ENCODE peak calls at places on chromosomes 16 and 17, in eight cellular contexts. J is C1 segment of cervical spinal cord; O is posterior cingulate gyrus; H is progenitor cell of endocrine pancreas; G is stimulated activated CD4-positive, alpha-beta T cell treated with anti-CD3 and anti-CD28 coated beads, Interleukin-2, amount 100 ng/mL, for 48 hours; P is uterus; Q is HTR-8/SVneo; B is CD4-positive, alpha-beta memory T cell. Y is an unnamed sample.

GRCh38 chr17:73600103-73600871 is 44.0 kb downstream of the SDK2 start:
- DNase-seq in J (no peak), O (no peak), H (no peak), G (no peak), P (no peak), Q (no peak), B (no peak), Y (no peak)

GRCh38 chr16:3596101-3596861 is 15.1 kb downstream of the SLX4 start:
- DNase-seq in J (no peak), O (no peak), H (no peak), G (no peak), P (no peak), Q (no peak), B (no peak), Y (no peak)

GRCh38 chr17:77424585-77425344 is 284.0 kb downstream of the SEC14L1 start:
- DNase-seq in J (peak), O (no peak), H (no peak), G (no peak), P (peak), Q (peak), B (no peak), Y (peak)

GRCh38 chr17:69327060-69327831 is at the start of gene ABCA5:
- DNase-seq in J (peak), O (peak), H (peak), G (peak), P (peak), Q (peak), B (peak), Y (peak)

GRCh38 chr16:27341549-27341948 is 27.8 kb downstream of the IL4R start:
- DNase-seq in J (no peak), O (no peak), H (no peak), G (no peak), P (no peak), Q (no peak), B (no peak), Y (no peak)

GRCh38 chr16:27374794-27375499 is 27.0 kb upstream of the IL21R start:
- DNase-seq in J (no peak), O (no peak), H (peak), G (peak), P (peak), Q (peak), B (peak), Y (peak)

GRCh38 chr16:30063893-30064745 is 1.4 kb upstream of the ALDOA start:
- DNase-seq in J (peak), O (peak), H (no peak), G (peak), P (peak), Q (no peak), B (peak), Y (peak)

GRCh38 chr17:81165246-81166032 is at the start of gene PVALEF:
- DNase-seq in J (peak), O (no peak), H (peak), G (no peak), P (no peak), Q (peak), B (peak), Y (peak)

GRCh38 chr17:48236681-48237134 is 129.1 kb downstream of the SNX11 start:
- DNase-seq in J (no peak), O (no peak), H (no peak), G (no peak), P (no peak), Q (peak), B (no peak), Y (no peak)

GRCh38 chr17:10316986-10317834 is 55.6 kb downstream of the MYH13 start:
- DNase-seq in J (peak), O (peak), H (peak), G (peak), P (peak), Q (peak), B (no peak), Y (no peak)

GRCh38 chr16:69311533-69312388 is 611 bp downstream of the VPS4A start:
- DNase-seq in J (no peak), O (no peak), H (peak), G (peak), P (no peak), Q (peak), B (peak), Y (no peak)

GRCh38 chr17:82172461-82173160 is 40.0 kb downstream of the CCDC57 start:
- DNase-seq in J (no peak), O (no peak), H (no peak), G (no peak), P (no peak), Q (no peak), B (no peak), Y (no peak)

GRCh38 chr16:75238853-75239371 is 12.5 kb downstream of the BCAR1 start:
- DNase-seq in J (no peak), O (no peak), H (no peak), G (no peak), P (no peak), Q (no peak), B (no peak), Y (no peak)

GRCh38 chr17:36749493-36749892 is 148.1 kb downstream of the MRM1 start:
- DNase-seq in J (no peak), O (no peak), H (no peak), G (no peak), P (no peak), Q (no peak), B (no peak), Y (no peak)

GRCh38 chr16:67084345-67085028 is 25.3 kb upstream of the PHAF1 start:
- DNase-seq in J (no peak), O (no peak), H (no peak), G (no peak), P (no peak), Q (no peak), B (no peak), Y (no peak)

GRCh38 chr17:78359216-78359935 is 501 bp downstream of the SOCS3 start:
- DNase-seq in J (no peak), O (no peak), H (peak), G (no peak), P (no peak), Q (no peak), B (no peak), Y (no peak)